ENCODE peak calls at places on chromosomes 6 and 20, in five cellular contexts. One of them, this sample, is unnamed.

GRCh38 chr6:17011985-17012384 is 89.9 kb upstream of the STMND1 start:
- DNase-seq in CD8-positive, alpha-beta T cell: no peak
- DNase-seq in ovary: no peak
- DNase-seq in psoas muscle: no peak
- DNase-seq in myocyte: no peak
- DNase-seq in this sample: no peak

GRCh38 chr20:24991897-24992419 is 593 bp downstream of the APMAP start:
- DNase-seq in CD8-positive, alpha-beta T cell: no peak
- DNase-seq in myocyte: peak; percentile 39
- DNase-seq in ovary: no peak
- DNase-seq in psoas muscle: peak; percentile 32
- DNase-seq in this sample: peak; percentile 32

GRCh38 chr20:22684072-22684762 is 99.8 kb upstream of the FOXA2 start:
- DNase-seq in psoas muscle: peak; percentile 37
- DNase-seq in CD8-positive, alpha-beta T cell: no peak
- DNase-seq in ovary: peak; percentile 59
- DNase-seq in myocyte: peak; percentile 80
- DNase-seq in this sample: peak; percentile 72

GRCh38 chr6:87705070-87705691 is 3.1 kb upstream of the AKIRIN2 start:
- DNase-seq in psoas muscle: no peak
- DNase-seq in CD8-positive, alpha-beta T cell: no peak
- DNase-seq in myocyte: no peak
- DNase-seq in ovary: no peak
- DNase-seq in this sample: no peak

GRCh38 chr6:119346450-119346849 is 3.1 kb downstream of the MAN1A1 start:
- DNase-seq in psoas muscle: no peak
- DNase-seq in ovary: no peak
- DNase-seq in CD8-positive, alpha-beta T cell: no peak
- DNase-seq in myocyte: no peak
- DNase-seq in this sample: no peak

GRCh38 chr20:49594143-49594928 is 26.4 kb upstream of the PTGIS start:
- DNase-seq in ovary: no peak
- DNase-seq in CD8-positive, alpha-beta T cell: no peak
- DNase-seq in myocyte: peak; percentile 91
- DNase-seq in psoas muscle: peak; percentile 76
- DNase-seq in this sample: no peak

GRCh38 chr6:99354983-99355382 is 5.5 kb upstream of the FAXC start:
- DNase-seq in psoas muscle: no peak
- DNase-seq in myocyte: no peak
- DNase-seq in CD8-positive, alpha-beta T cell: no peak
- DNase-seq in ovary: no peak
- DNase-seq in this sample: no peak

GRCh38 chr20:18738888-18739287 is 74.7 kb upstream of the SCP2D1 start:
- DNase-seq in CD8-positive, alpha-beta T cell: no peak
- DNase-seq in myocyte: no peak
- DNase-seq in ovary: no peak
- DNase-seq in psoas muscle: no peak
- DNase-seq in this sample: no peak

GRCh38 chr20:24694157-24694726 is 224.8 kb downstream of the SYNDIG1 start:
- DNase-seq in myocyte: no peak
- DNase-seq in psoas muscle: no peak
- DNase-seq in ovary: peak; percentile 43
- DNase-seq in CD8-positive, alpha-beta T cell: peak; percentile 19
- DNase-seq in this sample: no peak

GRCh38 chr6:80438728-80439127 is 332.3 kb downstream of the BCKDHB start:
- DNase-seq in myocyte: peak; percentile 38
- DNase-seq in ovary: no peak
- DNase-seq in psoas muscle: no peak
- DNase-seq in CD8-positive, alpha-beta T cell: no peak
- DNase-seq in this sample: peak; percentile 51

GRCh38 chr6:149317656-149318571 is at the start of gene TAB2:
- DNase-seq in CD8-positive, alpha-beta T cell: peak; percentile 74
- DNase-seq in psoas muscle: peak; percentile 52
- DNase-seq in ovary: peak; percentile 78
- DNase-seq in myocyte: peak; percentile 45
- DNase-seq in this sample: peak; percentile 59

GRCh38 chr20:25356294-25356933 is 34.2 kb downstream of the ABHD12 start:
- DNase-seq in CD8-positive, alpha-beta T cell: no peak
- DNase-seq in myocyte: no peak
- DNase-seq in psoas muscle: no peak
- DNase-seq in ovary: no peak
- DNase-seq in this sample: no peak

GRCh38 chr6:157263881-157264397 is 59.4 kb downstream of the TMEM242 start:
- DNase-seq in myocyte: no peak
- DNase-seq in psoas muscle: no peak
- DNase-seq in CD8-positive, alpha-beta T cell: no peak
- DNase-seq in ovary: no peak
- DNase-seq in this sample: no peak

GRCh38 chr20:63846128-63846771 is 15.0 kb upstream of the ABHD16B start:
- DNase-seq in CD8-positive, alpha-beta T cell: no peak
- DNase-seq in psoas muscle: peak; percentile 58
- DNase-seq in myocyte: peak; percentile 87
- DNase-seq in ovary: peak; percentile 85
- DNase-seq in this sample: no peak

GRCh38 chr20:19460386-19460785 is 247.9 kb downstream of the SLC24A3 start:
- DNase-seq in ovary: no peak
- DNase-seq in psoas muscle: no peak
- DNase-seq in CD8-positive, alpha-beta T cell: no peak
- DNase-seq in myocyte: no peak
- DNase-seq in this sample: no peak

GRCh38 chr20:21289651-21290050 is 13.5 kb upstream of the XRN2 start:
- DNase-seq in CD8-positive, alpha-beta T cell: no peak
- DNase-seq in ovary: no peak
- DNase-seq in myocyte: no peak
- DNase-seq in psoas muscle: no peak
- DNase-seq in this sample: no peak

GRCh38 chr6:17656644-17657043 is 50.1 kb downstream of the NUP153 start:
- DNase-seq in psoas muscle: no peak
- DNase-seq in myocyte: no peak
- DNase-seq in ovary: no peak
- DNase-seq in CD8-positive, alpha-beta T cell: no peak
- DNase-seq in this sample: no peak

GRCh38 chr20:24934101-24934661 is 14.9 kb upstream of the CST7 start:
- DNase-seq in myocyte: no peak
- DNase-seq in CD8-positive, alpha-beta T cell: peak; percentile 45
- DNase-seq in ovary: no peak
- DNase-seq in psoas muscle: no peak
- DNase-seq in this sample: no peak

This sample was measured in A673.